ENCODE peak calls at places on chromosomes 4 and X, in four cellular contexts. One of them, this sample, is unnamed.

GRCh38 chr4:40736910-40737309 is 12.8 kb upstream of the NSUN7 start:
- DNase-seq in KG1: no peak
- DNase-seq in GM12891: no peak
- DNase-seq in stomach: no peak
- DNase-seq in this sample: peak

GRCh38 chr4:41232406-41232805 is 18.1 kb upstream of the APBB2 start:
- DNase-seq in KG1: no peak
- DNase-seq in stomach: no peak
- DNase-seq in GM12891: no peak
- DNase-seq in this sample: no peak

GRCh38 chr4:165208322-165208652 is 926 bp downstream of the KLHL2 start:
- DNase-seq in KG1: no peak
- DNase-seq in stomach: no peak
- DNase-seq in GM12891: no peak
- DNase-seq in this sample: no peak

GRCh38 chr4:36870121-36870520 is 374.4 kb upstream of the NWD2 start:
- DNase-seq in GM12891: no peak
- DNase-seq in KG1: no peak
- DNase-seq in stomach: no peak
- DNase-seq in this sample: no peak

GRCh38 chr4:29423836-29424721 is 1296.1 kb upstream of the PCDH7 start:
- DNase-seq in stomach: no peak
- DNase-seq in GM12891: no peak
- DNase-seq in KG1: no peak
- DNase-seq in this sample: no peak

GRCh38 chr4:16824278-16824806 is 74.1 kb downstream of the LDB2 start:
- DNase-seq in KG1: no peak
- DNase-seq in stomach: no peak
- DNase-seq in GM12891: no peak
- DNase-seq in this sample: no peak

GRCh38 chr4:112473985-112474384 is 42.0 kb downstream of the NEUROG2 start:
- DNase-seq in KG1: no peak
- DNase-seq in GM12891: no peak
- DNase-seq in stomach: no peak
- DNase-seq in this sample: no peak

GRCh38 chr4:183255487-183255886 is 64.6 kb downstream of the CLDN22 start:
- DNase-seq in stomach: no peak
- DNase-seq in GM12891: no peak
- DNase-seq in KG1: no peak
- DNase-seq in this sample: no peak

GRCh38 chr4:30837131-30837539 is 117.0 kb downstream of the PCDH7 start:
- DNase-seq in KG1: no peak
- DNase-seq in stomach: no peak
- DNase-seq in GM12891: no peak
- DNase-seq in this sample: no peak

GRCh38 chr4:179831274-179831673 is 2389.0 kb upstream of the AGA start:
- DNase-seq in stomach: no peak
- DNase-seq in GM12891: no peak
- DNase-seq in KG1: no peak
- DNase-seq in this sample: no peak

GRCh38 chr4:54930226-54930625 is 195.2 kb downstream of the KDR start:
- DNase-seq in GM12891: no peak
- DNase-seq in KG1: no peak
- DNase-seq in stomach: no peak
- DNase-seq in this sample: no peak

GRCh38 chr4:1210971-1211370 is 38.0 kb downstream of the CTBP1 start:
- DNase-seq in GM12891: no peak
- DNase-seq in stomach: no peak
- DNase-seq in KG1: no peak
- DNase-seq in this sample: no peak

GRCh38 chr4:95549246-95550138 is 719 bp upstream of the UNC5C start:
- DNase-seq in GM12891: peak
- DNase-seq in KG1: no peak
- DNase-seq in stomach: peak
- DNase-seq in this sample: no peak

GRCh38 chr4:119715490-119716445 is 87.2 kb upstream of the PDE5A start:
- DNase-seq in stomach: no peak
- DNase-seq in KG1: no peak
- DNase-seq in GM12891: no peak
- DNase-seq in this sample: no peak

GRCh38 chr4:72136429-72136828 is 104.6 kb downstream of the NPFFR2 start:
- DNase-seq in KG1: no peak
- DNase-seq in stomach: no peak
- DNase-seq in GM12891: no peak
- DNase-seq in this sample: no peak

GRCh38 chr4:70603856-70604255 is 11.8 kb downstream of the AMBN start:
- DNase-seq in KG1: no peak
- DNase-seq in stomach: no peak
- DNase-seq in GM12891: no peak
- DNase-seq in this sample: no peak

GRCh38 chr4:8770518-8771257 is 101.0 kb downstream of the HMX1 start:
- DNase-seq in GM12891: no peak
- DNase-seq in stomach: no peak
- DNase-seq in KG1: no peak
- DNase-seq in this sample: no peak

GRCh38 chr4:139576219-139576618 is 20.2 kb upstream of the SETD7 start:
- DNase-seq in GM12891: no peak
- DNase-seq in stomach: no peak
- DNase-seq in KG1: no peak
- DNase-seq in this sample: no peak

GRCh38 chr4:101191302-101192098 is 155.8 kb downstream of the PPP3CA start:
- DNase-seq in stomach: peak
- DNase-seq in GM12891: no peak
- DNase-seq in KG1: no peak
- DNase-seq in this sample: no peak

GRCh38 chr4:83644677-83645639 is 109.0 kb downstream of the GPAT3 start:
- DNase-seq in KG1: peak
- DNase-seq in stomach: no peak
- DNase-seq in GM12891: peak
- DNase-seq in this sample: peak

GRCh38 chrX:151875270-151876026 is 37.2 kb upstream of the MAGEA4 start:
- DNase-seq in GM12891: no peak
- DNase-seq in stomach: no peak
- DNase-seq in KG1: no peak
- DNase-seq in this sample: no peak

GRCh38 chrX:85851418-85851817 is 195.9 kb downstream of the CHM start:
- DNase-seq in KG1: no peak
- DNase-seq in GM12891: no peak
- DNase-seq in stomach: peak
- DNase-seq in this sample: no peak

GRCh38 chr4:153166971-153167501 is 37.2 kb upstream of the TRIM2 start:
- DNase-seq in stomach: no peak
- DNase-seq in GM12891: no peak
- DNase-seq in KG1: no peak
- DNase-seq in this sample: no peak

GRCh38 chr4:94390804-94391410 is 48.3 kb upstream of the HPGDS start:
- DNase-seq in GM12891: peak
- DNase-seq in KG1: no peak
- DNase-seq in stomach: no peak
- DNase-seq in this sample: peak

GRCh38 chrX:50117477-50117876 is 83.3 kb downstream of the AKAP4 start:
- DNase-seq in KG1: no peak
- DNase-seq in stomach: no peak
- DNase-seq in GM12891: no peak
- DNase-seq in this sample: no peak

GRCh38 chr4:34271479-34272355 is 1972.6 kb downstream of the ARAP2 start:
- DNase-seq in stomach: no peak
- DNase-seq in GM12891: no peak
- DNase-seq in KG1: no peak
- DNase-seq in this sample: no peak

GRCh38 chrX:108097380-108097779 is 5.8 kb downstream of the ATG4A start:
- DNase-seq in stomach: no peak
- DNase-seq in KG1: no peak
- DNase-seq in GM12891: no peak
- DNase-seq in this sample: no peak

GRCh38 chr4:81052119-81053068 is 21.9 kb downstream of the BMP3 start:
- DNase-seq in stomach: peak
- DNase-seq in KG1: peak
- DNase-seq in GM12891: no peak
- DNase-seq in this sample: peak

GRCh38 chr4:182600093-182600492 is 317.1 kb downstream of the DCTD start:
- DNase-seq in GM12891: no peak
- DNase-seq in KG1: no peak
- DNase-seq in stomach: no peak
- DNase-seq in this sample: no peak

GRCh38 chr4:128159967-128160366 is 98.9 kb downstream of the LARP1B start:
- DNase-seq in stomach: no peak
- DNase-seq in GM12891: no peak
- DNase-seq in KG1: no peak
- DNase-seq in this sample: no peak

GRCh38 chr4:8182858-8183725 is 16.0 kb upstream of the SH3TC1 start:
- DNase-seq in GM12891: no peak
- DNase-seq in stomach: peak
- DNase-seq in KG1: no peak
- DNase-seq in this sample: no peak

GRCh38 chr4:10092481-10093272 is 23.9 kb downstream of the WDR1 start:
- DNase-seq in GM12891: no peak
- DNase-seq in KG1: no peak
- DNase-seq in stomach: no peak
- DNase-seq in this sample: no peak

GRCh38 chr4:34220601-34221000 is 2023.7 kb downstream of the ARAP2 start:
- DNase-seq in KG1: no peak
- DNase-seq in GM12891: no peak
- DNase-seq in stomach: no peak
- DNase-seq in this sample: no peak

GRCh38 chr4:185143596-185143969 is 517 bp downstream of the SLC25A4 start:
- DNase-seq in KG1: no peak
- DNase-seq in GM12891: no peak
- DNase-seq in stomach: peak
- DNase-seq in this sample: no peak

GRCh38 chr4:118352843-118353373 is at the start of gene PRSS12:
- DNase-seq in KG1: peak
- DNase-seq in GM12891: peak
- DNase-seq in stomach: peak
- DNase-seq in this sample: no peak

GRCh38 chrX:37692918-37693317 is 7.3 kb downstream of the XK start:
- DNase-seq in GM12891: no peak
- DNase-seq in KG1: no peak
- DNase-seq in stomach: no peak
- DNase-seq in this sample: no peak

This sample was measured in AML-193.